ENCODE peak calls at places on chromosomes 2 and 18, in ten cellular contexts. Z is brain microvascular endothelial cell, E is left ventricle myocardium inferior, O is PC-3, D is upper lobe of right lung, B is PC-9, U is tibial nerve, T is GM23338, N is mammary epithelial cell, M is neural progenitor cell. W is an unnamed sample. For H3K36me3, the result is how much of the 10 kb centered on the place peaks cover.

GRCh38 chr18:52353589-52353988 is 13.6 kb downstream of the DCC start:
- DNase-seq in Z (no peak), E (no peak), O (no peak), D (no peak), B (no peak), U (no peak), T (no peak), N (no peak), M (no peak), W (no peak)

GRCh38 chr2:151756820-151757219 is 22.5 kb upstream of the NEB start:
- DNase-seq in Z (no peak), E (no peak), O (no peak), D (no peak), B (no peak), U (no peak), T (no peak), N (no peak), M (no peak), W (no peak)

GRCh38 chr18:48222118-48222517 is 187.1 kb downstream of the ZBTB7C start:
- DNase-seq in Z (peak), E (peak), O (peak), D (no peak), B (peak), U (no peak), T (no peak), N (peak), M (no peak), W (peak)

GRCh38 chr2:136874258-136874657 is 108.9 kb downstream of the THSD7B start:
- DNase-seq in Z (peak), E (no peak), O (peak), D (no peak), B (no peak), U (no peak), T (peak), N (no peak), M (peak), W (no peak)

GRCh38 chr18:37963837-37964236 is 398.2 kb upstream of the CELF4 start:
- DNase-seq in Z (no peak), E (no peak), O (no peak), D (no peak), B (no peak), U (no peak), T (no peak), N (no peak), M (no peak), W (no peak)

GRCh38 chr2:220533485-220533884 is 906.1 kb downstream of the SLC4A3 start:
- DNase-seq in Z (peak), E (no peak), O (peak), D (no peak), B (peak), U (no peak), T (peak), N (peak), M (peak), W (peak)

GRCh38 chr2:113117594-113118262 is 9.7 kb upstream of the IL1RN start:
- DNase-seq in Z (peak), E (no peak), O (peak), D (no peak), B (peak), U (no peak), T (no peak), N (peak), M (no peak), W (peak)

GRCh38 chr2:184119920-184120820 is 478.2 kb upstream of the ZNF804A start:
- DNase-seq in Z (no peak), E (no peak), O (no peak), D (no peak), B (no peak), U (no peak), T (no peak), N (no peak), M (no peak), W (no peak)

GRCh38 chr2:44778221-44778654 is 163.3 kb upstream of the SIX3 start:
- DNase-seq in Z (no peak), E (no peak), O (no peak), D (no peak), B (no peak), U (no peak), T (peak), N (no peak), M (peak), W (no peak)

GRCh38 chr2:236705295-236706114 is 135.9 kb downstream of the ACKR3 start:
- DNase-seq in Z (no peak), E (no peak), O (no peak), D (no peak), B (no peak), U (no peak), T (no peak), N (no peak), M (no peak), W (no peak)

GRCh38 chr18:12777543-12777942 is 74.7 kb downstream of the PSMG2 start:
- DNase-seq in Z (no peak), E (no peak), O (peak), D (peak), B (no peak), U (no peak), T (no peak), N (no peak), M (no peak), W (no peak)

GRCh38 chr2:145431181-145431951 is 911.4 kb upstream of the ZEB2 start:
- DNase-seq in Z (no peak), E (no peak), O (peak), D (no peak), B (no peak), U (no peak), T (peak), N (no peak), M (peak), W (peak)

GRCh38 chr18:22314406-22314805 is 103.3 kb downstream of the CTAGE1 start:
- DNase-seq in Z (peak), E (no peak), O (peak), D (no peak), B (no peak), U (no peak), T (no peak), N (peak), M (no peak), W (peak)

GRCh38 chr18:74507120-74507881 is 11.1 kb downstream of the CNDP2 start:
- DNase-seq in Z (no peak), E (no peak), O (no peak), D (no peak), B (no peak), U (no peak), T (no peak), N (no peak), M (no peak), W (no peak)

GRCh38 chr2:194319222-194319992 is 1337.6 kb upstream of the SLC39A10 start:
- DNase-seq in Z (no peak), E (no peak), O (no peak), D (no peak), B (no peak), U (no peak), T (peak), N (no peak), M (peak), W (peak)
- TF ChIP-seq CTCF in Z (no peak), E (no peak), O (peak), D (no peak), B (peak), U (no peak), T (peak), N (peak), M (peak), W (peak)

DNA sequence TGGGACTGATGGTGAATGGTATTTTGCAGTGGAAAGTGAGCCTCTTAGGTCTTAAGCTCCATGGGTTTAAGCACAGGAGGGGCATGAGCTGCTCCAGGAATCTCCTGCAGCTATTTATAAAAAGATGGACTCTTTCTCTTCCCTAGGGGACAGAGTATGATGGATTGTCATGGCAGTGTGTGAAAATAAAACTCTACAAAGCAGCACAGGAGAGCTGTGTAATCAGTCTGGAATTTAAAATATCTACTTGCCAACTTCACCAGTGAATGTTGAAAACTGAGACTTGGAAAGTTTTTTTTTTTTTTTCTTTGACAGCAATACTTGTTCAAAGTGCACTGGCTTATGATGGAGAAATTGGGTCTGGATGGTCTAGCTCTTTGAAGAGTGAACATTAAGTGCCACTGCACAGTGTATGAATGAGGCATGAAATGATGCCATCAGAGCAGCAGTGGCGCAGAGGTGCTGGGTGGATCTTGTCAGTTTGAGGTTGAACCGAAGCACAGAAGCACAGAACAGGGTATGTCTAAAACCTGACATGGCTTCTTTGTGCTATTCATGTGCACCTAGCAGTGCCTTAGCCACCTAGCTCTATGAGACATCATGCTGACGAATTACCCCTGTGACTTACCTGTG is 245.4 kb downstream of the PTPRM start:
- DNase-seq in Z (peak), E (no peak), O (peak), D (no peak), B (peak), U (no peak), T (no peak), N (peak), M (no peak), W (peak)
- H3K4me3 ChIP-seq in Z (no peak), E (no peak), O (no peak), D (no peak), B (no peak), U (no peak), T (no peak), N (no peak), M (no peak), W (no peak)

DNA sequence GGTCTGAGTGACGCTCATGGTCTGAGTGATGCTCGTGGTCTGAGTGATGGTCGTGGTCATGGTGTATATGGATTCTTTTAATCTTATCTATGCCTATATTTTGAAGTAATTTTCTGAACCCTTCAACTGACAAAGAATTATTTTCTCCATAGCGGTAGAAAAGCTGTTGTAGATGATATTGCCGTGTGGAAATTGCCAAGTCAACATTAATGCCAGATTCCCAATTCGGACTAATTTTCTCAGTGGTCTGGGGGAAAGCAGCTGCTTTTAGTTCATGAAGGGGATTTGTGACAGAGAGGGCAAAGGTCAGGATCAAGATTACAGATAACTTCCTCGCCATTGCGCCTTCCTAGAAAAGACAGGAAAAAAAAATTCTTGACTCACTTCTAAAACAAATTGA is 2.5 kb downstream of the SLC39A6 start:
- DNase-seq in Z (no peak), E (no peak), O (no peak), D (no peak), B (no peak), U (no peak), T (no peak), N (no peak), M (no peak), W (no peak)
- H3K36me3 ChIP-seq in Z (under half), E (under half), O (under half), D (under half), B (under half), U (under half), T (under half), N (under half), M (under half), W (under half)

DNA sequence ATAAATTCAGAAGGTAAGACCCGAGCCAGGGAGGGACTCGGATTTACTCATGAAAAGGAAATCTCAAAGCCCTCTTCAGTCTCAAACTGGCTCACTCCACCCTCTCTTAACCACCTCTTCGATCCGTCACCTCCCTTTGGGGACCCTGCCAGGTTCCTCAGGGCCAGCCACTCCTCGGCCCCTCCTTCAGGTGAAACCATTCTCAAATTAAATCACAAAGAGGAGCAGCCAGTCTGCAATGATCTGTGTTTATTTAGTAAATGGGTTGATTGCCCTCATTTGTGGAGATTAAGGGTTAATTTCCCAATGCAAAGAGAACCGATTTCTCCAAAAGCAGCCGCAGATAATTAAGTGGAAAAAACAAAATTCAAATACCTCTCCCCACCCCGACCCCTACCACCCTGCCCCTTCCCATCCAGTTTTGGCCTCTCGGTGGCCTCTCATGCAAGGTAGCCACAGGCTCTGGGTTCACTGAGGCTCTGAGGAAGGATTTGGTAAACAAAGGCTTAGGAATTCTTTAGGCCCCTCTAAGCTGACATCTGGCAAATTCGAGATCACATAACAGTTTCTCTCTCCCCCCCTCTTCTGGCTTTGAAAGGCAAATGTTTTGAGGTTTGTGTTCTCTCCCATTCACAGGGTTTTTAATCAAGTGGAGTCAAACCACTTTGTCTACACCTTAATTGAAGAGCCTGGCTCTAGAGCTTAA is 10.3 kb upstream of the FZD7 start:
- DNase-seq in Z (no peak), E (no peak), O (no peak), D (peak), B (no peak), U (no peak), T (peak), N (no peak), M (peak), W (no peak)
- TF ChIP-seq CTCF in Z (no peak), E (no peak), O (no peak), D (no peak), B (no peak), U (no peak), T (no peak), N (no peak), M (peak), W (no peak)

W was measured in bronchial epithelial cell.